ENCODE peak calls at places on chromosomes 7 and 10, in five cellular contexts. One of them, this sample, is unnamed.

GRCh38 chr10:129897851-129898463 is 66.1 kb downstream of the EBF3 start:
- DNase-seq in heart right ventricle: no peak
- DNase-seq in sigmoid colon: no peak
- DNase-seq in stomach: no peak
- DNase-seq in WERI-Rb-1: no peak
- DNase-seq in this sample: no peak

GRCh38 chr10:99425204-99425603 is 5.2 kb downstream of the GOT1 start:
- DNase-seq in stomach: no peak
- DNase-seq in sigmoid colon: no peak
- DNase-seq in WERI-Rb-1: no peak
- DNase-seq in heart right ventricle: no peak
- DNase-seq in this sample: no peak

GRCh38 chr10:113158183-113158582 is 208.1 kb downstream of the TCF7L2 start:
- DNase-seq in heart right ventricle: no peak
- DNase-seq in sigmoid colon: no peak
- DNase-seq in stomach: no peak
- DNase-seq in WERI-Rb-1: peak; percentile 35
- DNase-seq in this sample: no peak

GRCh38 chr10:95384011-95384704 is 93.4 kb upstream of the PDLIM1 start:
- DNase-seq in WERI-Rb-1: no peak
- DNase-seq in sigmoid colon: no peak
- DNase-seq in stomach: no peak
- DNase-seq in heart right ventricle: no peak
- DNase-seq in this sample: no peak

GRCh38 chr10:101226506-101226887 is 2.8 kb downstream of the LBX1 start:
- DNase-seq in WERI-Rb-1: no peak
- DNase-seq in heart right ventricle: no peak
- DNase-seq in sigmoid colon: no peak
- DNase-seq in stomach: no peak
- DNase-seq in this sample: no peak

GRCh38 chr10:77970869-77971803 is 44.6 kb upstream of the DLG5 start:
- DNase-seq in stomach: peak; percentile 74
- DNase-seq in heart right ventricle: peak; percentile 86
- DNase-seq in sigmoid colon: peak; percentile 97
- DNase-seq in WERI-Rb-1: no peak
- DNase-seq in this sample: no peak

GRCh38 chr7:100191775-100192174 is 14.1 kb downstream of the STAG3 start:
- DNase-seq in stomach: no peak
- DNase-seq in sigmoid colon: no peak
- DNase-seq in heart right ventricle: no peak
- DNase-seq in WERI-Rb-1: no peak
- DNase-seq in this sample: no peak

GRCh38 chr7:28608766-28609165 is 196.4 kb downstream of the CREB5 start:
- DNase-seq in stomach: no peak
- DNase-seq in heart right ventricle: no peak
- DNase-seq in WERI-Rb-1: no peak
- DNase-seq in sigmoid colon: no peak
- DNase-seq in this sample: no peak

GRCh38 chr10:59854571-59854970 is 51.8 kb downstream of the CCDC6 start:
- DNase-seq in sigmoid colon: no peak
- DNase-seq in heart right ventricle: no peak
- DNase-seq in stomach: no peak
- DNase-seq in WERI-Rb-1: no peak
- DNase-seq in this sample: no peak

GRCh38 chr7:138904122-138904435 is 77.1 kb downstream of the KIAA1549 start:
- DNase-seq in WERI-Rb-1: no peak
- DNase-seq in sigmoid colon: no peak
- DNase-seq in heart right ventricle: no peak
- DNase-seq in stomach: no peak
- DNase-seq in this sample: no peak

GRCh38 chr10:11014671-11015141 is 3.0 kb upstream of the CELF2 start:
- DNase-seq in stomach: no peak
- DNase-seq in sigmoid colon: no peak
- DNase-seq in WERI-Rb-1: no peak
- DNase-seq in heart right ventricle: no peak
- DNase-seq in this sample: no peak

GRCh38 chr7:29639386-29639785 is 75.8 kb downstream of the PRR15 start:
- DNase-seq in WERI-Rb-1: no peak
- DNase-seq in heart right ventricle: no peak
- DNase-seq in sigmoid colon: no peak
- DNase-seq in stomach: peak; percentile 38
- DNase-seq in this sample: no peak

GRCh38 chr7:24192053-24192452 is 91.9 kb upstream of the NPY start:
- DNase-seq in heart right ventricle: no peak
- DNase-seq in sigmoid colon: no peak
- DNase-seq in stomach: no peak
- DNase-seq in WERI-Rb-1: no peak
- DNase-seq in this sample: no peak

GRCh38 chr7:136523581-136523980 is 344.9 kb upstream of the CHRM2 start:
- DNase-seq in stomach: no peak
- DNase-seq in heart right ventricle: no peak
- DNase-seq in WERI-Rb-1: no peak
- DNase-seq in sigmoid colon: no peak
- DNase-seq in this sample: no peak

GRCh38 chr10:47278152-47278473 is 21.9 kb upstream of the GDF10 start:
- DNase-seq in heart right ventricle: no peak
- DNase-seq in stomach: no peak
- DNase-seq in WERI-Rb-1: no peak
- DNase-seq in sigmoid colon: no peak
- DNase-seq in this sample: no peak

GRCh38 chr10:86755454-86755739 is 1.0 kb upstream of the BMPR1A start:
- DNase-seq in WERI-Rb-1: no peak
- DNase-seq in sigmoid colon: no peak
- DNase-seq in stomach: no peak
- DNase-seq in heart right ventricle: no peak
- DNase-seq in this sample: no peak

GRCh38 chr10:124541076-124541903 is 79.7 kb downstream of the LHPP start:
- DNase-seq in stomach: no peak
- DNase-seq in sigmoid colon: no peak
- DNase-seq in heart right ventricle: no peak
- DNase-seq in WERI-Rb-1: no peak
- DNase-seq in this sample: no peak

GRCh38 chr10:124308811-124309210 is 109.9 kb downstream of the OAT start:
- DNase-seq in heart right ventricle: no peak
- DNase-seq in sigmoid colon: peak; percentile 36
- DNase-seq in stomach: no peak
- DNase-seq in WERI-Rb-1: no peak
- DNase-seq in this sample: peak; percentile 41

GRCh38 chr10:132685121-132685891 is 100.6 kb downstream of the NKX6-2 start:
- DNase-seq in WERI-Rb-1: no peak
- DNase-seq in heart right ventricle: no peak
- DNase-seq in stomach: peak; percentile 90
- DNase-seq in sigmoid colon: peak; percentile 72
- DNase-seq in this sample: peak; percentile 40

GRCh38 chr7:79403451-79403850 is 50.0 kb downstream of the MAGI2 start:
- DNase-seq in heart right ventricle: no peak
- DNase-seq in sigmoid colon: no peak
- DNase-seq in stomach: no peak
- DNase-seq in WERI-Rb-1: no peak
- DNase-seq in this sample: no peak

GRCh38 chr10:74900297-74900696 is 73.9 kb downstream of the KAT6B start:
- DNase-seq in heart right ventricle: no peak
- DNase-seq in stomach: no peak
- DNase-seq in sigmoid colon: no peak
- DNase-seq in WERI-Rb-1: no peak
- DNase-seq in this sample: no peak

GRCh38 chr10:60314306-60314940 is 75.3 kb downstream of the ANK3 start:
- DNase-seq in sigmoid colon: no peak
- DNase-seq in heart right ventricle: no peak
- DNase-seq in WERI-Rb-1: no peak
- DNase-seq in stomach: no peak
- DNase-seq in this sample: no peak

DNA sequence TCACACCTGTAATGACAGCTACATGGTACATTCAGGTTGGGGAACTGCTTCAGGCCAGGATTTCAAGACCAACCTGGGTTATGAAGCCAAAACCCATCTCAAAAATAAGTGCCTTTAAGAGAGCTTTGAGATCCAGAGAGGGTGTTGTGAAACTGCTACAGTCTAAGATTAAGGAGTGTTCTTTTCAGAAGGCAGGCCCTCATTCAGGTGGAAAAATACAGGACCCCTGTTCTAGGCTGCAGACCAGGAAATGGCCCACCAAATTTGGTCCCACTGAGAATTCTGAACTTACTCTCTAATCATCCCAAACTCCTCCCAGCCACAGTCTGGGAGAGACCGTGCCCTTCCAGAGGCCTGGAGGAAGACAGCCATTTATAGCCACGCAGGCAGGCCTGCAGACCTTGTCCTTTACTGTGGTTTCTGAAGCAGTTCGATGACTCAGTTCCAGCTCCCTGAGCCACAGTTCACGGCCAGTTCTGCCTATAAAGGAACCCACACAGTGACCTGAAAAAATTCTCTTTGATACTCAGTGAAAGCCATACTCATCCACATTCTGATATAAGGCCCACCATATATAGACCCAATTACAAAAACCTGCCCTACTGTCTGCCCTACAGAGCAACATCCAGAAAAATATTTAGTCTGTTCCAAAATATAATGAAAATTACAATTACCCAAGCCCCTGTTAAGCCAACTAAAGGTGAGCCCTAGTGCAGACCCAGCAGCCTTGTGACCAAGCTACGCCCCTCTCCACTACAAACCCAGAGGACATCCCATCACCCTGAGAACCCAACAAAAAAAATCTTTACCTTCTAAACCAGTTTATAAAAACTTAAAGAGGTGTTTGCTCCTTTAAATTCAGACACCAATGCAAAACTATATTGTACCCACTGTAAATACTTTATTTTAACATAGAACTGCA is 21.2 kb downstream of the ZNF680 start:
- DNase-seq in sigmoid colon: no peak
- DNase-seq in stomach: no peak
- DNase-seq in WERI-Rb-1: no peak
- DNase-seq in heart right ventricle: peak; percentile 30
- DNase-seq in this sample: no peak
- H3K9me3 ChIP-seq in sigmoid colon: no peaks in the 10 kb centered on the region
- H3K9me3 ChIP-seq in stomach: no peaks in the 10 kb centered on the region
- H3K9me3 ChIP-seq in WERI-Rb-1: no peaks in the 10 kb centered on the region
- H3K9me3 ChIP-seq in heart right ventricle: peaks cover 28% of the 10 kb centered on the region
- H3K9me3 ChIP-seq in this sample: peaks cover 24% of the 10 kb centered on the region

DNA sequence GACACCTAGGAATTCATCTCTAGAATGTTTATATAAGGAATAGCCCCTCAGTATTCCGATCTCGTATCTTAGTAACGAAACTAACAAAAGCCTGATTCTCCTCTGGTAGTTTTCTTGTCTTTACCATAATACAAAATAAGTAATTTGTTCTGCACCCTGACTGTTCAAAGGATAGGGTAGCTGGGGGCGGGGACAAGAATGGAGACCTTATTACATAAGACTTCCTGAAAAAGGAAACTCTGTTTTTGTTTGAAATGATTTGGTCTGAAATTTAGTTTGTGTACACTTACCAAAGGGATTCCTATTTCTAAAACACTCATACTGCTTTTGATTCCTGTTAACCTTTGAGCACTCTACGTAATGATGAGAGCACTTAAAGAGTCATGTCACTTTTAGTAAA is 17.2 kb downstream of the IKZF1 start:
- DNase-seq in stomach: no peak
- DNase-seq in heart right ventricle: no peak
- DNase-seq in WERI-Rb-1: no peak
- DNase-seq in sigmoid colon: no peak
- DNase-seq in this sample: no peak
- H3K36me3 ChIP-seq in stomach: no peaks in the 10 kb centered on the region
- H3K36me3 ChIP-seq in heart right ventricle: no peaks in the 10 kb centered on the region
- H3K36me3 ChIP-seq in WERI-Rb-1: no peaks in the 10 kb centered on the region
- H3K36me3 ChIP-seq in sigmoid colon: no peaks in the 10 kb centered on the region
- H3K36me3 ChIP-seq in this sample: no peaks in the 10 kb centered on the region

DNA sequence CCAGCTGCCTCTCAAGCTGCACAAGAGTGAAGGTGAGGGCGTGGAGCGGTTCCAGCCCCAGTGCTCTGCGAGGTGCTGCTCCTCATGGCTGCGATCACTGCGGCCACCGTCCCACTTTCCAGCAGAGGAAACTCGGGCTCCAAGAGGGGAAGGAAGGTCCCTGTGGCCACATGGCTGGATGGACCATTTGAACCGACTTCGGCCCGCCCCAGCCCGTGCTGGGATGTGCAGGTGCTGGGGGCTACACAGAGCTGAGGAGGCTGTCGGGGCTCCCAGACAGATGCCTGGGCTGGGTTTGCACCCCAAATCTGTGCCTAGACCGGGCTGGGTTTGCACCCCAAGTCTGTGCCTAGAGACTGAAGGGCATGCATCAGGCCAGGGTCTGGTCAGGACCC is 186.6 kb downstream of the DNAJB6 start:
- DNase-seq in stomach: peak; percentile 9
- DNase-seq in heart right ventricle: no peak
- DNase-seq in sigmoid colon: peak; percentile 60
- DNase-seq in WERI-Rb-1: no peak
- DNase-seq in this sample: peak; percentile 30
- H3K9me3 ChIP-seq in stomach: no peaks in the 10 kb centered on the region
- H3K9me3 ChIP-seq in heart right ventricle: no peaks in the 10 kb centered on the region
- H3K9me3 ChIP-seq in sigmoid colon: no peaks in the 10 kb centered on the region
- H3K9me3 ChIP-seq in WERI-Rb-1: no peaks in the 10 kb centered on the region
- H3K9me3 ChIP-seq in this sample: peaks cover 42% of the 10 kb centered on the region

GRCh38 chr7:131501422-131501821 is 55.0 kb downstream of the PODXL start:
- DNase-seq in sigmoid colon: no peak
- DNase-seq in stomach: no peak
- DNase-seq in heart right ventricle: no peak
- DNase-seq in WERI-Rb-1: no peak
- DNase-seq in this sample: no peak
- H3K36me3 ChIP-seq in sigmoid colon: no peaks in the 10 kb centered on the region
- H3K36me3 ChIP-seq in stomach: peaks cover 26% of the 10 kb centered on the region
- H3K36me3 ChIP-seq in heart right ventricle: peaks cover 77% of the 10 kb centered on the region
- H3K36me3 ChIP-seq in WERI-Rb-1: peaks cover 59% of the 10 kb centered on the region
- H3K36me3 ChIP-seq in this sample: peaks cover 96% of the 10 kb centered on the region

DNA sequence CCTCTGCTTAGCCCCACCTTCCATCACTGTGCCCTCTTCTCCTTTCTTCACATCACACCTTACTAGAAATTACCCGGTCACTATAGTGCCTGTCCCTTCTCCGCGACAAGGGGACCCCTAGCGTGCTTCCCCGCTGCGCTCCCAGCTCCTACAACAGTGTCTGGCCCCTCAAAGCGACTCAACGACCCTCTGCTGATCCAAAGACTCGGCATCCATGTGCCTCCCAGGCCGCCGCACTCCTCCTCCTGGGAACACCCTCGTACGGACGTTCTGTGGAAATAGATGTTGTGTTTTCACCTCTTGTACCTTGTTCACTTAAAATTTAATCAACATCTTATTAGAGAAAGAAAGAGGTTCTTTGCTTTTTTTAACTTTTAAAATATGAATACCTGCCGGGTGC is 463.5 kb downstream of the DNAJB6 start:
- DNase-seq in stomach: no peak
- DNase-seq in WERI-Rb-1: no peak
- DNase-seq in sigmoid colon: no peak
- DNase-seq in heart right ventricle: no peak
- DNase-seq in this sample: no peak
- H3K9me3 ChIP-seq in stomach: no peaks in the 10 kb centered on the region
- H3K9me3 ChIP-seq in WERI-Rb-1: no peaks in the 10 kb centered on the region
- H3K9me3 ChIP-seq in sigmoid colon: no peaks in the 10 kb centered on the region
- H3K9me3 ChIP-seq in heart right ventricle: no peaks in the 10 kb centered on the region
- H3K9me3 ChIP-seq in this sample: peaks cover 63% of the 10 kb centered on the region